ENCODE peak calls at places on chromosomes 6 and 20, in seven cellular contexts. Q is SK-N-SH, E is HCT116, M is GM12878, C is H1, T is K562, W is HepG2. B is an unnamed sample.

GRCh38 chr6:328184-328670 is 35.9 kb downstream of the DUSP22 start:
- DNase-seq in Q (no peak), E (no peak), M (peak), C (no peak), T (no peak), W (no peak), B (no peak)

GRCh38 chr6:151078655-151079054 is 161.1 kb upstream of the AKAP12 start:
- DNase-seq in Q (no peak), E (no peak), M (no peak), C (no peak), T (no peak), W (no peak), B (no peak)

GRCh38 chr20:54704032-54704635 is 228.7 kb downstream of the DOK5 start:
- DNase-seq in Q (no peak), E (no peak), M (no peak), C (no peak), T (no peak), W (no peak), B (no peak)

GRCh38 chr6:149763866-149764265 is 14.3 kb downstream of the PCMT1 start:
- DNase-seq in Q (no peak), E (no peak), M (no peak), C (no peak), T (no peak), W (no peak), B (no peak)

GRCh38 chr20:41205313-41205712 is 68.0 kb downstream of the PLCG1 start:
- DNase-seq in Q (no peak), E (no peak), M (no peak), C (no peak), T (no peak), W (no peak), B (no peak)

GRCh38 chr6:72952808-72953630 is 272.3 kb downstream of the KHDC1L start:
- DNase-seq in Q (no peak), E (no peak), M (no peak), C (no peak), T (no peak), W (no peak), B (no peak)

GRCh38 chr6:113858067-113858604 is 991 bp downstream of the MARCKS start:
- DNase-seq in Q (peak), E (no peak), M (no peak), C (peak), T (no peak), W (no peak), B (no peak)

GRCh38 chr6:121549741-121550140 is 114.3 kb downstream of the GJA1 start:
- DNase-seq in Q (no peak), E (no peak), M (no peak), C (no peak), T (no peak), W (no peak), B (peak)

GRCh38 chr6:8481727-8482126 is 46.4 kb upstream of the SLC35B3 start:
- DNase-seq in Q (no peak), E (no peak), M (no peak), C (no peak), T (no peak), W (no peak), B (peak)

GRCh38 chr6:140572129-140572528 is 1197.7 kb upstream of the CITED2 start:
- DNase-seq in Q (no peak), E (no peak), M (no peak), C (no peak), T (no peak), W (no peak), B (no peak)

GRCh38 chr6:137999815-138000214 is 107.4 kb downstream of the PERP start:
- DNase-seq in Q (no peak), E (no peak), M (no peak), C (no peak), T (no peak), W (no peak), B (no peak)

GRCh38 chr20:46872315-46873211 is 22.1 kb upstream of the EYA2 start:
- DNase-seq in Q (peak), E (peak), M (no peak), C (no peak), T (peak), W (no peak), B (peak)

GRCh38 chr6:106192824-106193223 is 106.7 kb downstream of the PRDM1 start:
- DNase-seq in Q (peak), E (peak), M (no peak), C (no peak), T (no peak), W (no peak), B (no peak)

GRCh38 chr20:1462834-1463233 is 3.8 kb downstream of the NSFL1C start:
- DNase-seq in Q (no peak), E (no peak), M (peak), C (no peak), T (no peak), W (no peak), B (no peak)

GRCh38 chr20:52145587-52145986 is 46.0 kb downstream of the ZFP64 start:
- DNase-seq in Q (no peak), E (no peak), M (no peak), C (no peak), T (no peak), W (no peak), B (no peak)

GRCh38 chr20:14470977-14471642 is 133.7 kb upstream of the FLRT3 start:
- DNase-seq in Q (no peak), E (no peak), M (no peak), C (peak), T (no peak), W (no peak), B (no peak)

GRCh38 chr6:29947292-29947980 is 5.1 kb downstream of the HLA-A start:
- DNase-seq in Q (no peak), E (no peak), M (no peak), C (no peak), T (no peak), W (no peak), B (no peak)

GRCh38 chr6:92723390-92723931 is 695.9 kb downstream of the EPHA7 start:
- DNase-seq in Q (no peak), E (no peak), M (no peak), C (no peak), T (no peak), W (no peak), B (no peak)

GRCh38 chr20:2750343-2751251 is 49.8 kb downstream of the CPXM1 start:
- DNase-seq in Q (no peak), E (no peak), M (no peak), C (peak), T (peak), W (peak), B (peak)

GRCh38 chr6:169864148-169865030 is 113.0 kb downstream of the ERMARD start:
- DNase-seq in Q (no peak), E (no peak), M (no peak), C (peak), T (no peak), W (no peak), B (no peak)

GRCh38 chr6:89500486-89501020 is 67.6 kb downstream of the ANKRD6 start:
- DNase-seq in Q (no peak), E (no peak), M (no peak), C (no peak), T (no peak), W (no peak), B (no peak)

GRCh38 chr20:35698298-35699126 is 640 bp downstream of the NFS1 start:
- DNase-seq in Q (peak), E (no peak), M (no peak), C (peak), T (peak), W (no peak), B (no peak)

GRCh38 chr6:147548930-147549475 is 40.5 kb downstream of the SAMD5 start:
- DNase-seq in Q (no peak), E (no peak), M (no peak), C (no peak), T (no peak), W (no peak), B (no peak)

GRCh38 chr20:44642203-44643153 is 9.0 kb downstream of the ADA start:
- DNase-seq in Q (peak), E (no peak), M (peak), C (peak), T (peak), W (peak), B (peak)

GRCh38 chr20:25053207-25054132 is 4.5 kb downstream of the ACSS1 start:
- DNase-seq in Q (no peak), E (no peak), M (no peak), C (no peak), T (no peak), W (no peak), B (no peak)

GRCh38 chr6:50353603-50354002 is 303.9 kb upstream of the DEFB112 start:
- DNase-seq in Q (no peak), E (no peak), M (no peak), C (no peak), T (no peak), W (no peak), B (no peak)

GRCh38 chr6:103797738-103798137 is 1062.0 kb downstream of the HACE1 start:
- DNase-seq in Q (no peak), E (no peak), M (no peak), C (no peak), T (no peak), W (no peak), B (peak)

GRCh38 chr6:14921878-14922277 is 324.0 kb upstream of the JARID2 start:
- DNase-seq in Q (no peak), E (no peak), M (no peak), C (no peak), T (no peak), W (no peak), B (no peak)

GRCh38 chr6:151155095-151155494 is 84.7 kb upstream of the AKAP12 start:
- DNase-seq in Q (no peak), E (no peak), M (no peak), C (no peak), T (no peak), W (no peak), B (no peak)

GRCh38 chr6:40688214-40688761 is 101.1 kb upstream of the LRFN2 start:
- DNase-seq in Q (no peak), E (no peak), M (no peak), C (no peak), T (no peak), W (no peak), B (no peak)

GRCh38 chr6:31614075-31614619 is 887 bp upstream of the AIF1 start:
- DNase-seq in Q (no peak), E (no peak), M (peak), C (no peak), T (no peak), W (peak), B (no peak)

GRCh38 chr6:7252390-7252789 is 60.6 kb downstream of the SSR1 start:
- DNase-seq in Q (no peak), E (no peak), M (no peak), C (no peak), T (no peak), W (no peak), B (no peak)

GRCh38 chr6:27279513-27280063 is 32.1 kb downstream of the PRSS16 start:
- DNase-seq in Q (no peak), E (no peak), M (no peak), C (peak), T (peak), W (no peak), B (no peak)

GRCh38 chr20:11153819-11154218 is 480.0 kb upstream of the JAG1 start:
- DNase-seq in Q (no peak), E (no peak), M (no peak), C (no peak), T (no peak), W (no peak), B (no peak)

GRCh38 chr6:139539852-139540251 is 165.4 kb upstream of the CITED2 start:
- DNase-seq in Q (peak), E (peak), M (no peak), C (no peak), T (no peak), W (peak), B (no peak)

GRCh38 chr6:32845381-32845884 is 1.6 kb upstream of the PSMB8 start:
- DNase-seq in Q (no peak), E (no peak), M (no peak), C (no peak), T (no peak), W (no peak), B (no peak)

GRCh38 chr20:48631114-48632016 is 196.4 kb downstream of the PREX1 start:
- DNase-seq in Q (peak), E (no peak), M (no peak), C (no peak), T (no peak), W (no peak), B (no peak)

GRCh38 chr6:84333827-84334226 is 106.4 kb upstream of the CEP162 start:
- DNase-seq in Q (no peak), E (no peak), M (no peak), C (no peak), T (no peak), W (no peak), B (no peak)

GRCh38 chr6:84329077-84329476 is 101.6 kb upstream of the CEP162 start:
- DNase-seq in Q (no peak), E (no peak), M (no peak), C (no peak), T (no peak), W (no peak), B (no peak)

GRCh38 chr6:84332139-84333034 is 104.9 kb upstream of the CEP162 start:
- DNase-seq in Q (no peak), E (no peak), M (peak), C (no peak), T (no peak), W (no peak), B (no peak)

DNA sequence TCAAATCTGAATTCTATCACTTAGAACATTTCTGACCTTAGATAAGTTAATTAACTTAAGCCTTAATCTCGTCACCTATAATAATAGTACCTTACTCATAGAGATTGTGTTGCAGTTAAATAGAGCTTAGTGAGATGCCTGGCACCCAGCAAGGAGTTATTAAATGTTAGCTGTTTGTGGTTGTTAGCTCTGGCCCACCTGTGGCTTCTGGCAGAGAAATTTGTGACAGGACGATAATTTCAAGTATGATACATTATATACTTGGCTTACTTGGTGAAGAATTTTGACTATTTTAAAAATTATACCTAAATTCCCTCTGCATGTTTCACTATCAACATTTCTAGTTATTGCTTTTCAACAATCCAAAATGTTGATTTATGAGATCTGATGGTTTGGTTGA is 102.9 kb upstream of the CEP162 start:
- DNase-seq in Q (no peak), E (no peak), M (no peak), C (no peak), T (no peak), W (no peak), B (no peak)
- TF ChIP-seq JUND in Q (no peak), E (no peak), M (no peak), C (no peak), T (no peak), W (no peak), B (no peak)

GRCh38 chr20:63029358-63030121 is 22.8 kb upstream of the BHLHE23 start:
- DNase-seq in Q (no peak), E (no peak), M (no peak), C (no peak), T (no peak), W (no peak), B (peak)
- TF ChIP-seq JUND in Q (no peak), E (no peak), M (no peak), C (no peak), T (no peak), W (no peak), B (no peak)

GRCh38 chr20:8150591-8150990 is 18.5 kb downstream of the PLCB1 start:
- DNase-seq in Q (no peak), E (no peak), M (no peak), C (no peak), T (no peak), W (no peak), B (no peak)
- TF ChIP-seq JUND in Q (no peak), E (no peak), M (no peak), C (no peak), T (no peak), W (no peak), B (no peak)

GRCh38 chr20:33666293-33667244 is at the start of gene ACTL10:
- DNase-seq in Q (peak), E (no peak), M (peak), C (peak), T (peak), W (no peak), B (peak)

GRCh38 chr20:33662172-33662571 is at the start of gene C20orf144:
- DNase-seq in Q (no peak), E (no peak), M (no peak), C (no peak), T (peak), W (no peak), B (no peak)

GRCh38 chr20:33664085-33664761 is 2.1 kb downstream of the C20orf144 start:
- DNase-seq in Q (peak), E (no peak), M (no peak), C (no peak), T (peak), W (no peak), B (no peak)

GRCh38 chr20:33663161-33664084 is 1.3 kb downstream of the C20orf144 start:
- DNase-seq in Q (peak), E (no peak), M (no peak), C (peak), T (peak), W (peak), B (peak)

GRCh38 chr20:33664762-33665144 is 2.0 kb upstream of the ACTL10 start:
- DNase-seq in Q (peak), E (no peak), M (no peak), C (no peak), T (peak), W (no peak), B (no peak)
- TF ChIP-seq JUND in Q (no peak), E (no peak), M (no peak), C (no peak), T (no peak), W (no peak), B (no peak)

GRCh38 chr6:145729887-145730286 is 5.4 kb downstream of the EPM2A start:
- DNase-seq in Q (no peak), E (no peak), M (no peak), C (no peak), T (no peak), W (no peak), B (no peak)
- TF ChIP-seq JUND in Q (no peak), E (no peak), M (no peak), C (no peak), T (no peak), W (no peak), B (no peak)

GRCh38 chr6:82040405-82041221 is 206.9 kb downstream of the IBTK start:
- DNase-seq in Q (peak), E (peak), M (peak), C (peak), T (no peak), W (peak), B (peak)
- TF ChIP-seq JUND in Q (no peak), E (no peak), M (no peak), C (no peak), T (no peak), W (no peak), B (no peak)

DNA sequence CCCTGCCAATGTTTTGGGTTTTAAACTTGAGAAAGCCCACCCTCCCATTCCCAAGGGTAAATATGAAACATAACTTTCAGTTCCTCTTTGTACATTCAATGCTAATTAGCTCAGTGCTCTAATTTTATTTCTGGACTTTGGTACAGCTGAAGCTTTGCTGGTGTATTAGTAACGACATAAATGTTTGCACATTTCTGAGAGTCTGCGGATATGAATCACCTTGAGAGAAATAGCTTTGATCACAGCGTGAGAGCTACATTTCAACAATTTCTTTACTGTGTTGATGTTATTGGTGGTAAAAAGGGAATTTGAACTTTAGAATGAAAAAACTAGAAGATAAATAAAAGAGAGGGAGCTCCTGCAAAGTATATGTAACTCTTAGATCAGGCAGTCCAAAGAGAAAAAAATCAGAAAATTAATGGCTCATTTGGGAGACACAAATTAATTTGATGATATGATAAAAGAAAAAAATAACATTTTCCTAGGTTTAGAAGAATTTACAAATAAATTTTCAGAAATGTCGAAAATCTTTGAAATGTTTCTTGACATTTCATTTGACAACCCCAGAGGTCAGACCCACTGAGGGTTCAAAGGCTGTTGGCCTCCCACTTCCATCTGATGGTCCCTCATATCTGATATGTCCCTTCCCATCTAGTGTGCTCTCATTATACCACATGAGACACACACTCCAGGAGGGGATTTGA is 38.5 kb upstream of the CAP2 start:
- DNase-seq in Q (no peak), E (peak), M (peak), C (no peak), T (no peak), W (peak), B (no peak)
- TF ChIP-seq JUND in Q (no peak), E (peak), M (no peak), C (no peak), T (no peak), W (no peak), B (no peak)

GRCh38 chr6:136158971-136159370 is 91.1 kb downstream of the MTFR2 start:
- DNase-seq in Q (no peak), E (no peak), M (no peak), C (no peak), T (no peak), W (no peak), B (no peak)
- TF ChIP-seq JUND in Q (no peak), E (no peak), M (no peak), C (no peak), T (no peak), W (no peak), B (no peak)

GRCh38 chr20:57837208-57838035 is 127.6 kb upstream of the PMEPA1 start:
- DNase-seq in Q (no peak), E (no peak), M (no peak), C (no peak), T (no peak), W (no peak), B (no peak)
- TF ChIP-seq JUND in Q (no peak), E (no peak), M (no peak), C (no peak), T (no peak), W (no peak), B (no peak)